ENCODE peak calls at places on chromosomes 16 and 17, in four cellular contexts. One of them, this sample, is unnamed.

GRCh38 chr17:880074-880870 is 98.1 kb downstream of the MRM3 start:
- DNase-seq in AG09309: no peak
- DNase-seq in fibroblast of pulmonary artery: peak; percentile 20
- DNase-seq in uterus: peak; percentile 51
- DNase-seq in this sample: peak; percentile 26

GRCh38 chr16:3472878-3473595 is 22.3 kb downstream of the C16orf90 start:
- DNase-seq in fibroblast of pulmonary artery: no peak
- DNase-seq in AG09309: no peak
- DNase-seq in uterus: no peak
- DNase-seq in this sample: peak; percentile 39

GRCh38 chr16:15976929-15977637 is 27.7 kb downstream of the ABCC1 start:
- DNase-seq in uterus: no peak
- DNase-seq in AG09309: peak; percentile 84
- DNase-seq in fibroblast of pulmonary artery: peak; percentile 91
- DNase-seq in this sample: peak; percentile 65

GRCh38 chr17:75110307-75110937 is 653 bp downstream of the ARMC7 start:
- DNase-seq in fibroblast of pulmonary artery: no peak
- DNase-seq in AG09309: no peak
- DNase-seq in uterus: no peak
- DNase-seq in this sample: no peak

GRCh38 chr17:44067547-44067945 is 1.1 kb upstream of the LSM12 start:
- DNase-seq in uterus: no peak
- DNase-seq in fibroblast of pulmonary artery: no peak
- DNase-seq in AG09309: no peak
- DNase-seq in this sample: no peak

GRCh38 chr16:85729452-85729851 is 21.4 kb downstream of the C16orf74 start:
- DNase-seq in AG09309: no peak
- DNase-seq in fibroblast of pulmonary artery: no peak
- DNase-seq in uterus: no peak
- DNase-seq in this sample: no peak

GRCh38 chr16:46972429-46972970 is 974 bp downstream of the DNAJA2 start:
- DNase-seq in uterus: no peak
- DNase-seq in AG09309: no peak
- DNase-seq in fibroblast of pulmonary artery: no peak
- DNase-seq in this sample: peak; percentile 15

GRCh38 chr16:8798535-8799157 is 1.0 kb downstream of the PMM2 start:
- DNase-seq in uterus: no peak
- DNase-seq in fibroblast of pulmonary artery: peak; percentile 5
- DNase-seq in AG09309: no peak
- DNase-seq in this sample: no peak

GRCh38 chr17:2064147-2064489 is 9.2 kb downstream of the HIC1 start:
- DNase-seq in AG09309: no peak
- DNase-seq in uterus: peak; percentile 21
- DNase-seq in fibroblast of pulmonary artery: no peak
- DNase-seq in this sample: no peak

GRCh38 chr17:1362964-1363363 is 37.1 kb downstream of the YWHAE start:
- DNase-seq in AG09309: no peak
- DNase-seq in uterus: no peak
- DNase-seq in fibroblast of pulmonary artery: peak; percentile 46
- DNase-seq in this sample: no peak

GRCh38 chr17:45906237-45906636 is 11.9 kb downstream of the MAPT start:
- DNase-seq in AG09309: no peak
- DNase-seq in fibroblast of pulmonary artery: no peak
- DNase-seq in uterus: no peak
- DNase-seq in this sample: no peak

GRCh38 chr16:56451753-56452689 is 667 bp downstream of the OGFOD1 start:
- DNase-seq in AG09309: no peak
- DNase-seq in fibroblast of pulmonary artery: peak; percentile 31
- DNase-seq in uterus: no peak
- DNase-seq in this sample: peak; percentile 50

GRCh38 chr17:75482098-75482943 is 25.9 kb downstream of the TMEM94 start:
- DNase-seq in fibroblast of pulmonary artery: no peak
- DNase-seq in AG09309: no peak
- DNase-seq in uterus: no peak
- DNase-seq in this sample: no peak

GRCh38 chr16:86751081-86752030 is 173.0 kb downstream of the FOXL1 start:
- DNase-seq in fibroblast of pulmonary artery: peak; percentile 78
- DNase-seq in AG09309: peak; percentile 67
- DNase-seq in uterus: no peak
- DNase-seq in this sample: peak; percentile 78

GRCh38 chr16:84332975-84333684 is 35.2 kb upstream of the ATP2C2 start:
- DNase-seq in uterus: no peak
- DNase-seq in fibroblast of pulmonary artery: no peak
- DNase-seq in AG09309: no peak
- DNase-seq in this sample: no peak

GRCh38 chr17:44044092-44044491 is 22.4 kb downstream of the LSM12 start:
- DNase-seq in AG09309: no peak
- DNase-seq in uterus: peak; percentile 43
- DNase-seq in fibroblast of pulmonary artery: peak; percentile 69
- DNase-seq in this sample: no peak

GRCh38 chr17:57622327-57622885 is 122.7 kb downstream of the CCDC182 start:
- DNase-seq in fibroblast of pulmonary artery: no peak
- DNase-seq in uterus: no peak
- DNase-seq in AG09309: no peak
- DNase-seq in this sample: no peak

GRCh38 chr17:82865996-82866395 is 26.2 kb upstream of the ZNF750 start:
- DNase-seq in fibroblast of pulmonary artery: no peak
- DNase-seq in AG09309: no peak
- DNase-seq in uterus: no peak
- DNase-seq in this sample: no peak

GRCh38 chr16:12095275-12096161 is 119.0 kb downstream of the SNX29 start:
- DNase-seq in AG09309: no peak
- DNase-seq in fibroblast of pulmonary artery: peak; percentile 68
- DNase-seq in uterus: peak; percentile 63
- DNase-seq in this sample: peak; percentile 32

GRCh38 chr17:79000396-79001189 is 9.0 kb downstream of the CANT1 start:
- DNase-seq in AG09309: no peak
- DNase-seq in fibroblast of pulmonary artery: no peak
- DNase-seq in uterus: peak; percentile 10
- DNase-seq in this sample: no peak

DNA sequence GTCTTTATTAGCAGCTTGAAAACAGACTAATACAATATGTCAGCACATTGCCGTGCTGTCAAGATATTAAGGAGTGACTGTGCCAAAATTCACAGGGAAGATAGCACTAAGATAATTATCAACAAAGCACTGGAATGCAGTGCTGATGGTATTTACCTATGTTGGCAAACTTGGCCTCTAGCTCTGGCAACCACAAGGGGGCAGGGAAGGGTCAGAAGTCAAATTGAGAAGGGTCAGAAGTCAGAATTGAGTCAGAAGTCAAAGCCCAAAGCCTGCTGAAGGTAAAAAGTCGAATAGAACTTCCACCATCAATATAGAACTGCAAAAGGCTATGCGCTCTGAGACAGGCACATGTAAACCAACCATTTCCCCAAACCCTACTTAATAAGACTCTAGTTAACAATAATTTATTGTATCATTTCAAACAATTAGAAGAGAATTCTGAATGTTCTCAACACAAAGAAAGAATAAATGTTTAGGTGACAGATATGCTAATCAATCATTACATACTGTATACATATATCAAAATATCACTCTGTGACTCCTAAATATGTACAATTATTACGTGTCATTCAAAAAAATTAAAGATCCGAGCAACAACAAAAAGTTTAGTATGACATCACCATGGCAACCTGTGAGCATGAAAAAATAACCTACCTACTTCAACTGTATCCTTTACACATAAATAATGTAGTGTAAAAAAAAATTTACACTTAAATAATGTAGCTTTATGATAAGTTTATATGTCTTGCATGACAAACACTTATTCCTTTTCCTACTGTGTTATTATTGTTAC is 916.1 kb downstream of the KCNJ2 start:
- DNase-seq in AG09309: no peak
- DNase-seq in uterus: no peak
- DNase-seq in fibroblast of pulmonary artery: peak; percentile 10
- DNase-seq in this sample: no peak
- TF ChIP-seq CTCF in AG09309: peak; percentile 11
- TF ChIP-seq CTCF in uterus: no peak
- TF ChIP-seq CTCF in fibroblast of pulmonary artery: peak; percentile 23
- TF ChIP-seq CTCF in this sample: peak; percentile 63

GRCh38 chr16:88736088-88736487 is 29.8 kb downstream of the CTU2 start:
- DNase-seq in uterus: no peak
- DNase-seq in fibroblast of pulmonary artery: no peak
- DNase-seq in AG09309: no peak
- DNase-seq in this sample: no peak

GRCh38 chr16:88738167-88739084 is 32.1 kb downstream of the CTU2 start:
- DNase-seq in fibroblast of pulmonary artery: no peak
- DNase-seq in AG09309: no peak
- DNase-seq in uterus: no peak
- DNase-seq in this sample: no peak

GRCh38 chr16:88739139-88739974 is 33.1 kb downstream of the CTU2 start:
- DNase-seq in uterus: no peak
- DNase-seq in fibroblast of pulmonary artery: no peak
- DNase-seq in AG09309: no peak
- DNase-seq in this sample: no peak

GRCh38 chr16:88736496-88736895 is 30.2 kb downstream of the CTU2 start:
- DNase-seq in AG09309: no peak
- DNase-seq in uterus: no peak
- DNase-seq in fibroblast of pulmonary artery: no peak
- DNase-seq in this sample: no peak

DNA sequence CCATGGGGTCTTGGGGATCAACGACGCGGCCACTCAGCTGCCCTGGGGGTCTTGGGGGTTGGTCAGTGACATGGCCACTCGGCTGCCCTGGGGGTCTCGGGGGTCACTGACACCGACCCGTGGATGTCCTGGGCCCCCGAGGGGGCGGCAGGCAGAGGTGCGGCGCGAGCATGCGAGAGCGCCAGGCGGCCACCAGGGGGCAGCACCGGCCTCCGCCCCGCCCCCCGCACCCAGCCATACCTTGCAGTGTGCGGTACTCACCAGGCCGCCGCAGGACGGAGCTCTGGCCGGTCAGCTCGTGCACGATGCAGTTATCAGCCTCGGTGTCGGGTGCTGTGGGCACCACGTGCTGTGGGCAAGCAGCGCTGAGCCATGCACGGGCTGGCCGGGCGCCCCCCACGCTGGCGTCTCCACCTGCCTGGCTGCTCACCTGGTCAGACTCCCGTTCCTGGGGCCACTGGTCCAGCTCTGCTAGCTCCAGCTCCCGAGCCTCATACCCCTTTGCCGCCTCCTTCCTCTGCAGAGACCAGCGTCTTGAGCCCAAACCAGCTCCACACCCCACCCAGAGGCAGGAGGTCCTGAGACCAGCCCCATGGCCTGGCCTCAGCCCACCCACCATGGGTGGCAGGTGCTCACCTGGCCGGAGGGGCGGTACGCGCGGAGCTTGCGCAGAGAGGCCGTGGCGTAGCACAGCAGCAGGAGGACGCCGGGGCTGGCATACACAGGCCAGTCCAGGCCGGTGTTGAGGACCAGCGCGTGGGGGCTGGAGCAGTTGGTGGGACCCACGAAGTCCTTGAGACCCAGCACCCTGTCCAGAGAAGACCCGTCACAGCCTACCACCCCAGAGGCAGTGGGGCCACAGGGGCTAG is 31.2 kb downstream of the CTU2 start:
- DNase-seq in AG09309: no peak
- DNase-seq in fibroblast of pulmonary artery: peak; percentile 68
- DNase-seq in uterus: peak; percentile 66
- DNase-seq in this sample: peak; percentile 73
- TF ChIP-seq CTCF in AG09309: peak; percentile 61
- TF ChIP-seq CTCF in fibroblast of pulmonary artery: peak; percentile 54
- TF ChIP-seq CTCF in uterus: peak; percentile 99
- TF ChIP-seq CTCF in this sample: peak; percentile 100

GRCh38 chr17:30558313-30559195 is 81.3 kb downstream of the GOSR1 start:
- DNase-seq in uterus: no peak
- DNase-seq in fibroblast of pulmonary artery: no peak
- DNase-seq in AG09309: no peak
- DNase-seq in this sample: no peak
- TF ChIP-seq CTCF in uterus: no peak
- TF ChIP-seq CTCF in fibroblast of pulmonary artery: no peak
- TF ChIP-seq CTCF in AG09309: no peak
- TF ChIP-seq CTCF in this sample: no peak

GRCh38 chr17:8534498-8535188 is 95.9 kb downstream of the MYH10 start:
- DNase-seq in uterus: no peak
- DNase-seq in fibroblast of pulmonary artery: no peak
- DNase-seq in AG09309: no peak
- DNase-seq in this sample: no peak
- TF ChIP-seq CTCF in uterus: no peak
- TF ChIP-seq CTCF in fibroblast of pulmonary artery: no peak
- TF ChIP-seq CTCF in AG09309: no peak
- TF ChIP-seq CTCF in this sample: no peak

DNA sequence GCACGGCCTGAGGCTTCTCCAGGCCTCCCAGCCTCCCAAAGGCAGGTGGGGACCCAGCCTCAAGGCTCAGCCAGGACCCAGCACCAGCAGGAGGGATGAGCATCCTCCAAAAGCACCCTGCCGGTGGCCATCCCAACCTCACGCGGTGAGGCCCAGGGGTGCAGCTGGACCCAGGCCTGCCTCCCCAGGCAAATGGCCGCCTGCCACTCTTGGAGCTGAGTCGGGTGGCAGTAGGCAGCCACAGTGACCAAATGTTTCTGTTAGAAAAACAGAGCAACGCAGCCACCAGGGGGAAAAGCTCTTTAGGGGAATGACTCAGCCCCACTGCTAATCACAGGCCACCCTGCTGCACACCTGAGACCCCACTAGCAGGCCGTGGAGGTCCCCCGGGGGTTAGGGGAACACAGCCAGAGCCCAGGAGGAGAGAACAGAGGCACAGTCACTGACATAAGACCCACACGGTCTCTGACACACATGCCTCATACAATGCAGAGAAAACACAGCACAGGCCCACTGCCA is 12.5 kb downstream of the BCAR1 start:
- DNase-seq in fibroblast of pulmonary artery: no peak
- DNase-seq in AG09309: no peak
- DNase-seq in uterus: no peak
- DNase-seq in this sample: peak; percentile 63
- TF ChIP-seq CTCF in fibroblast of pulmonary artery: peak; percentile 20
- TF ChIP-seq CTCF in AG09309: peak; percentile 40
- TF ChIP-seq CTCF in uterus: no peak
- TF ChIP-seq CTCF in this sample: peak; percentile 67

GRCh38 chr17:17437893-17438292 is 38.9 kb upstream of the MED9 start:
- DNase-seq in fibroblast of pulmonary artery: no peak
- DNase-seq in AG09309: no peak
- DNase-seq in uterus: no peak
- DNase-seq in this sample: no peak

GRCh38 chr17:17440938-17441730 is 35.7 kb upstream of the MED9 start:
- DNase-seq in AG09309: no peak
- DNase-seq in uterus: no peak
- DNase-seq in fibroblast of pulmonary artery: no peak
- DNase-seq in this sample: no peak

GRCh38 chr17:17437461-17437860 is 39.3 kb upstream of the MED9 start:
- DNase-seq in fibroblast of pulmonary artery: no peak
- DNase-seq in AG09309: no peak
- DNase-seq in uterus: no peak
- DNase-seq in this sample: no peak

GRCh38 chr17:17443173-17443572 is 33.6 kb upstream of the MED9 start:
- DNase-seq in AG09309: no peak
- DNase-seq in uterus: no peak
- DNase-seq in fibroblast of pulmonary artery: no peak
- DNase-seq in this sample: no peak

GRCh38 chr17:17439971-17440843 is 36.6 kb upstream of the MED9 start:
- DNase-seq in uterus: peak; percentile 30
- DNase-seq in fibroblast of pulmonary artery: peak; percentile 66
- DNase-seq in AG09309: no peak
- DNase-seq in this sample: peak; percentile 27
- TF ChIP-seq CTCF in uterus: peak; percentile 31
- TF ChIP-seq CTCF in fibroblast of pulmonary artery: peak; percentile 60
- TF ChIP-seq CTCF in AG09309: peak; percentile 51
- TF ChIP-seq CTCF in this sample: peak; percentile 79

GRCh38 chr17:77741109-77741508 is 217.4 kb upstream of the TNRC6C start:
- DNase-seq in uterus: no peak
- DNase-seq in AG09309: no peak
- DNase-seq in fibroblast of pulmonary artery: no peak
- DNase-seq in this sample: no peak
- TF ChIP-seq CTCF in uterus: no peak
- TF ChIP-seq CTCF in AG09309: peak; percentile 41
- TF ChIP-seq CTCF in fibroblast of pulmonary artery: peak; percentile 31
- TF ChIP-seq CTCF in this sample: peak; percentile 60